ENCODE peak calls at places on chromosomes 4 and X, in four cellular contexts. Y, T, D and I are unnamed samples.

GRCh38 chr4:182448281-182449151 is 205.3 kb downstream of the TENM3 start:
- DNase-seq in Y (peak), T (peak), D (peak), I (peak)

GRCh38 chrX:31266172-31267076 is 194.6 kb upstream of the FTHL17 start:
- DNase-seq in Y (peak), T (peak), D (peak), I (peak)

GRCh38 chrX:15737188-15737956 is 698 bp upstream of the CA5B start:
- DNase-seq in Y (no peak), T (no peak), D (no peak), I (no peak)

GRCh38 chr4:63106600-63106999 is 1302.7 kb downstream of the TECRL start:
- DNase-seq in Y (no peak), T (no peak), D (no peak), I (no peak)

GRCh38 chr4:38177792-38178665 is 217.8 kb downstream of the PTTG2 start:
- DNase-seq in Y (no peak), T (peak), D (peak), I (no peak)

GRCh38 chr4:139921551-139922184 is 232.3 kb downstream of the MAML3 start:
- DNase-seq in Y (no peak), T (no peak), D (peak), I (no peak)

GRCh38 chr4:29983890-29984289 is 736.3 kb upstream of the PCDH7 start:
- DNase-seq in Y (no peak), T (no peak), D (no peak), I (no peak)

GRCh38 chrX:115428011-115428410 is 133.0 kb upstream of the PLS3 start:
- DNase-seq in Y (no peak), T (no peak), D (no peak), I (no peak)

GRCh38 chr4:25253072-25253447 is 19.2 kb downstream of the PI4K2B start:
- DNase-seq in Y (no peak), T (no peak), D (no peak), I (no peak)

GRCh38 chrX:148784859-148785655 is 284.6 kb downstream of the AFF2 start:
- DNase-seq in Y (no peak), T (no peak), D (no peak), I (no peak)

GRCh38 chr4:139301821-139302611 is at the start of gene NDUFC1:
- DNase-seq in Y (peak), T (peak), D (peak), I (peak)

GRCh38 chr4:94515365-94515764 is 63.6 kb downstream of the PDLIM5 start:
- DNase-seq in Y (no peak), T (no peak), D (no peak), I (no peak)

GRCh38 chr4:94516067-94516466 is 64.3 kb downstream of the PDLIM5 start:
- DNase-seq in Y (no peak), T (no peak), D (no peak), I (no peak)

GRCh38 chr4:94516999-94517398 is 65.3 kb downstream of the PDLIM5 start:
- DNase-seq in Y (no peak), T (no peak), D (no peak), I (no peak)

GRCh38 chr4:94519019-94519418 is 67.3 kb downstream of the PDLIM5 start:
- DNase-seq in Y (no peak), T (no peak), D (no peak), I (no peak)

GRCh38 chr4:94517492-94517891 is 65.8 kb downstream of the PDLIM5 start:
- DNase-seq in Y (no peak), T (no peak), D (no peak), I (no peak)
- H3K4me3 ChIP-seq in Y (no peak), T (no peak), D (no peak), I (no peak)

DNA sequence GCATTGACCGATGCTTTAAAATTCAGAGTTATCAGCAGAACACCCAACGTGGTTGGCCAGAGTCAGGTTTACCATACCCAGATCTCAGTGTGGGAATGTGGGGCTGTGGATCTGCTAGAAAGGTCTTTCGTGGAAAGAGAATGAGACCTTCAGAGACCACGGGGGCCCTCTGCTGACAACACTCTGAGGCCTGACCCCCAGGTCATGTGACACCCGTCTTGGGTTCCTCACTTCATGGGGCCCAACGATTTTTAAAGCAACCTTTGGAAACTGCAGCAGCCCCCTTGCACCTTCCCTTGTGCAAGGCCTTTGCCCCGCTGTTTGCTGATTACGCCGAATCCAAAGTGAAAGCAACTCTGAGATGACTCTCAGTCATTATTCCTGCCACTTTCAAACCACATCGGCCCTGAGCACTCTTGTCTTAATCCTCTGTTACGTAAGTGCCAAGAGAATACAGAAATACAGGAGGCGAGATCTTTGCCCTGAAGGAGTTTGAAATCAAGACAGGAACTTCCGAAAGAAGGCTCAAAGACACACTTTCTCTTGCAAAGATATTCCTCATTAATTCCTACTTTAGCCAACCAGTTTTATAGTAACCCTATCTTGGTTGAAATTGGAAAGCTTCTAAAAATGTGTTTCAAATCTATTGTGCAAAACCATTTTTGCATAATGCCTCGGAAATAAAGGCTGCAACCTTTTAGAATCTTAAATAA is 88.3 kb downstream of the EVC2 start:
- DNase-seq in Y (no peak), T (no peak), D (no peak), I (no peak)
- H3K4me3 ChIP-seq in Y (no peak), T (no peak), D (no peak), I (no peak)

DNA sequence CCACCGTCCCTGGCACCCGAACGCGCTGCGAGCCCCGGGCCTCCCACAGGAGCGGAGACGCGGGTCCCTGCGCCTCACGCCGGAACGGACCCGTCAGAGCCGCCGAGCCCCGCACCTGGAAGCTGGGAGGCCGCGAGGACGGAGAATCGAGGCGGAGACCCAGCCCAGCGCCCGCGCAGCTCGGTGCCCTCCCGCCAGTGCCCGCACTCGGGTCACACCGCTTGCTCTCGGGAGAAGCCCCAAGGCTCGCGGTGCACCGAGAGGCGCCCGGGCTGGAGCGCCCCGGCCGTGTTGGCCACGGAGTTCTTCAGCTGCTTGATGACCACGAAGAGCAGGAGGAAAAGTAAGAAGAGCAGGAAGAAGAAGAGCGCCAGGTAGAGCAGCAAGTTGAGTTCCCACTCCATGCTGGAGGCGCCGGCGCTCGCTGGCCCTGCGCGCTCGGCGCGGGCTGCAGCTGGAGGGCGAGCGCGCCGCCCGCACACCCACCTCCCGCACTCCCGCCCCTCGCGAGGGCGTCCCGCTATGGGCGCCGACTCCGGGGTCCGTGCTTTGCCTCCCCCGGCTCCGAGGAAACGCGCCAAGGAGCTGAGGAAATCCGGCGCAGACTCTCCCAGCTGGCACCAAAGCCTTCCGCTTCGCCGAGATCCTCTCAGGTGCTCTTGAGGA is at the start of gene SMIM43:
- DNase-seq in Y (peak), T (no peak), D (no peak), I (peak)
- H3K4me3 ChIP-seq in Y (peak), T (peak), D (no peak), I (peak)

DNA sequence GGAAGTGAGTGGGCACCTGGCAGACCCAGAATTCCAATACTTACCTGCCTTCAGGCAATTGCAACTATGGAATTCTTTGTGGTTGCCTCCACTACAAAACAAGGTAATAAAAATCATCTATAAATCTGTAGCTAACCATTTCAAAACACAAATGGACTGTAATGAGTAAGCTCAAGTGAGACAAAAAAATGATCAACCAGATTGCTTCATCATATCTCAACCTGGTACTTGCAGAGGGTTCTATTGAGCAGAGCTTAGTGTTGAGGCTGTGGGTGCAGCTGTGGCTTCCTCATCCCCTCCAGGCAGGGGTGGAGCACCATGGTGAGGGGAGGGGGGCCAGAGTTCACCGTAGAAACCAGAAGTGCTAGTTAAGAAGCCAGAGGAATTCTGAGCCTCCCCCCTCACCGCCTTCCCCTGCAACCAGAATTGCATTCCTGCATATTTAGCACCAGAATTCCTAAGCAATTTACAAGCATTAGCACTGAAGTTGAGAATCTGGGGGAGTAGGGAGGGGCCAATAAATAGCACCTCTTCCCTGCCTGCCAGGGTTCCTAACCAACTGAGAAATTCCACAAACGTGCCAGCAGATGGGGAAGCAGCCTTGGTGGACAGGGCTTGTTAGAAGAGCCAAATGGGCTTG is 11.5 kb downstream of the CTAG1A start:
- DNase-seq in Y (no peak), T (no peak), D (peak), I (peak)
- H3K4me3 ChIP-seq in Y (no peak), T (no peak), D (no peak), I (no peak)

GRCh38 chr4:41613362-41613761 is 75.4 kb downstream of the LIMCH1 start:
- DNase-seq in Y (no peak), T (no peak), D (no peak), I (no peak)
- H3K4me3 ChIP-seq in Y (no peak), T (peak), D (no peak), I (no peak)

GRCh38 chr4:128551280-128551679 is 258.2 kb upstream of the JADE1 start:
- DNase-seq in Y (no peak), T (no peak), D (no peak), I (no peak)

GRCh38 chr4:128556756-128557155 is 252.7 kb upstream of the JADE1 start:
- DNase-seq in Y (no peak), T (no peak), D (no peak), I (no peak)

GRCh38 chr4:128550060-128550459 is 259.4 kb upstream of the JADE1 start:
- DNase-seq in Y (no peak), T (no peak), D (no peak), I (no peak)

GRCh38 chr4:128549636-128550035 is 259.9 kb upstream of the JADE1 start:
- DNase-seq in Y (no peak), T (no peak), D (no peak), I (no peak)

DNA sequence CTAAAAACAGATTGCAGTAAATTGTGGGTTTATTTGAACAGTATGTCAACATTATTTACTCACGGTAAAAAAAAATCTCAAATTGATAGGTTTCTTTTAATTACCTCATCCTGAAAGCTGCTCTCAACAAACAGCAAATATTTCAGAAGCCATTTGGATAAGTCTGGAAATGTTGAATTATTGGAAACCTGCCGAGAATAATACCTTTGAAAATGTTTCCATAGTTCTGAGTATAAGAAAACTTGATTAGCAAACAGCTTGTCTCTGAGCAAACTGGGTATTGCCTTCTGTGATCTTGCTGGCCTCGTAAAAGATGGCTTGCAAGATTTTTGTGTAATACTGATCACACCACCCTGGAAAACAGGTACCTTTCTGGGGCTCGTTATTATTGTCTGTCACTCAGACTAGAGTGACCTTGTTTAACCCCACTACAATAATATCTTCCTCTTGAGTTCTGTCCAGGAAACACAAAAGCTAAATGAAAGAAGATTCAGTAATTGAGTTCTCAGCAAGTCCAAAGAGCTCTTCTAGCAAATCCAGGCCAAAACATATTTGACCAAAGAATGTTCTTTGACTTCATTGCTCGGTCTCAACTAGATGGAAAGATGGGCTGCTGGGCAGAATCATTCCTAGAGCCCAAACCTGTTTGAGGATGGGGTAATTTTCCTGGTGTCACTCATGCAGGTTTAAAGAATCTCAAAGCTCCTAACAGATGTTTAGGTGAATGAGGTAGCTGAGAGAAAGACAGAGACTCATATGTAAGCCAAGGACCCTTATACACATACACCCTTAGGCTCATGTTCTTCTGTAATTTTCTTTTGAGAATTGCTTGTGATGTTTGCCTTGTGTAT is 255.6 kb upstream of the JADE1 start:
- DNase-seq in Y (no peak), T (no peak), D (no peak), I (no peak)
- H3K4me3 ChIP-seq in Y (peak), T (peak), D (no peak), I (peak)

GRCh38 chr4:152563209-152563608 is 27.3 kb upstream of the FBXW7 start:
- DNase-seq in Y (no peak), T (no peak), D (no peak), I (no peak)

GRCh38 chr4:152559641-152560040 is 23.7 kb upstream of the FBXW7 start:
- DNase-seq in Y (no peak), T (no peak), D (no peak), I (no peak)

GRCh38 chr4:152565338-152565737 is 29.4 kb upstream of the FBXW7 start:
- DNase-seq in Y (no peak), T (no peak), D (no peak), I (no peak)

DNA sequence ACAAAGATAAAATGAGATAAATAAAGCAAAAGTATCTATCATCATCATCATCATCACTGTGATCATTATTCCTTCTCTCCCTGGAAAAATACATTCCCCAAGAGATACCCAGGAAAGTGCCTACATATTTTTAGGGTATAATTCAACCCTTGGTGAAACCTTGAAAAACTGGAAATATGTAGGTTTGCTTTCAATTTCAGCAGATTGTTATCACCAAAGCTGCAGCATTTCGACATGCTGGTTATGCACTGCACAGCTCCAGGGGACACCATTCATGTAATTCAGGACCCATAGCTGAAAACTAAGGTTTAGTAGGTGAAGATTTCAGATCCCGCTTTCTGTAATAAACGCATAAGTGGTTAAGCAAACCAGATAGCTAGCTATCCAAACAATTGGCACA is 28.4 kb upstream of the FBXW7 start:
- DNase-seq in Y (no peak), T (no peak), D (no peak), I (no peak)
- H3K4me3 ChIP-seq in Y (no peak), T (no peak), D (no peak), I (no peak)

GRCh38 chrX:151975228-151975593 is 735 bp upstream of the GABRE start:
- DNase-seq in Y (no peak), T (no peak), D (no peak), I (no peak)

GRCh38 chrX:151973851-151974335 is 583 bp downstream of the GABRE start:
- DNase-seq in Y (no peak), T (peak), D (peak), I (peak)

GRCh38 chrX:151975736-151976275 is 1.3 kb upstream of the GABRE start:
- DNase-seq in Y (no peak), T (no peak), D (no peak), I (no peak)

GRCh38 chrX:151973262-151973661 is 1.2 kb downstream of the GABRE start:
- DNase-seq in Y (no peak), T (no peak), D (no peak), I (no peak)

GRCh38 chrX:151974336-151975227 is at the start of gene GABRE:
- DNase-seq in Y (no peak), T (peak), D (peak), I (peak)
- H3K4me3 ChIP-seq in Y (no peak), T (peak), D (peak), I (peak)

GRCh38 chr4:36241771-36242170 is 2.5 kb downstream of the ARAP2 start:
- DNase-seq in Y (peak), T (no peak), D (no peak), I (no peak)
- H3K4me3 ChIP-seq in Y (peak), T (peak), D (no peak), I (peak)